ENCODE peak calls at places on chromosomes 5 and 9, in ten cellular contexts. A, S, I, E, U, F, Y, X, Z and M are unnamed samples.

GRCh38 chr9:131774636-131775035 is 34.8 kb upstream of the RAPGEF1 start:
- DNase-seq in S (no peak), I (no peak), Y (no peak), U (no peak), Z (no peak), A (no peak), E (no peak), X (no peak), F (no peak), M (no peak)

GRCh38 chr9:21994996-21995651 is 533 bp downstream of the CDKN2B-AS1 start:
- DNase-seq in S (peak), A (peak), Z (peak), X (peak), I (peak), Y (peak), F (peak), U (peak), E (peak), M (peak)

GRCh38 chr5:139186293-139186692 is 11.9 kb downstream of the SIL1 start:
- DNase-seq in U (no peak), A (no peak), F (no peak), E (no peak), S (no peak), Y (no peak), I (no peak), X (no peak), Z (no peak), M (no peak)

GRCh38 chr5:67143549-67143948 is 53.0 kb downstream of the CD180 start:
- DNase-seq in F (no peak), I (no peak), Z (no peak), A (no peak), E (no peak), U (no peak), Y (no peak), S (no peak), X (no peak), M (no peak)

GRCh38 chr9:135255033-135255842 is 167.8 kb downstream of the OLFM1 start:
- DNase-seq in Z (no peak), X (no peak), A (no peak), U (no peak), F (no peak), E (peak), Y (no peak), I (no peak), S (no peak), M (no peak)

GRCh38 chr5:124951676-124952075 is 205.2 kb upstream of the ZNF608 start:
- DNase-seq in E (no peak), I (no peak), Y (no peak), U (no peak), S (peak), F (no peak), A (no peak), Z (no peak), X (no peak), M (no peak)

GRCh38 chr5:90747175-90747574 is 188.6 kb downstream of the ADGRV1 start:
- DNase-seq in Y (no peak), I (no peak), X (no peak), U (no peak), Z (no peak), S (no peak), F (no peak), A (no peak), E (no peak), M (no peak)

GRCh38 chr5:134101686-134102439 is 12.6 kb upstream of the TCF7 start:
- DNase-seq in A (no peak), X (no peak), I (peak), E (peak), Z (no peak), F (peak), Y (peak), S (peak), U (peak), M (no peak)

GRCh38 chr5:10467281-10468198 is 25.9 kb downstream of the ROPN1L start:
- DNase-seq in Z (peak), U (no peak), A (no peak), E (no peak), F (no peak), I (no peak), Y (no peak), S (no peak), X (peak), M (no peak)

GRCh38 chr5:10635257-10635860 is 71.5 kb downstream of the ANKRD33B start:
- DNase-seq in I (peak), Y (peak), E (no peak), X (no peak), S (peak), Z (peak), A (no peak), F (no peak), U (no peak), M (no peak)

GRCh38 chr5:124660229-124661093 is 86.0 kb downstream of the ZNF608 start:
- DNase-seq in X (peak), Z (no peak), A (no peak), I (no peak), S (no peak), E (no peak), U (no peak), F (no peak), Y (no peak), M (peak)

GRCh38 chr5:65803699-65804426 is 81.9 kb downstream of the NLN start:
- DNase-seq in U (no peak), I (peak), Z (no peak), Y (no peak), F (no peak), X (no peak), A (no peak), E (no peak), S (no peak), M (no peak)

GRCh38 chr9:36250079-36250478 is 8.2 kb downstream of the GNE start:
- DNase-seq in A (no peak), S (no peak), E (no peak), Y (no peak), X (peak), Z (no peak), U (no peak), I (no peak), F (no peak), M (no peak)

GRCh38 chr9:112063151-112063550 is 111.9 kb downstream of the SUSD1 start:
- DNase-seq in F (no peak), X (no peak), Z (peak), E (no peak), I (no peak), S (no peak), U (no peak), A (no peak), Y (no peak), M (no peak)

GRCh38 chr9:23741304-23741800 is 84.7 kb downstream of the ELAVL2 start:
- DNase-seq in F (no peak), Y (no peak), Z (no peak), X (no peak), I (no peak), A (no peak), S (no peak), U (no peak), E (no peak), M (no peak)

GRCh38 chr5:143019614-143020515 is 249.7 kb downstream of the ARHGAP26 start:
- DNase-seq in F (peak), A (no peak), S (no peak), Y (no peak), U (no peak), Z (no peak), X (no peak), I (peak), E (no peak), M (no peak)

GRCh38 chr5:76964018-76964417 is 11.2 kb downstream of the CRHBP start:
- DNase-seq in Y (no peak), I (no peak), S (no peak), X (no peak), Z (no peak), U (no peak), F (no peak), E (no peak), A (no peak), M (no peak)

GRCh38 chr5:178205010-178205748 is 846 bp downstream of the HNRNPAB start:
- DNase-seq in E (peak), S (peak), A (peak), U (peak), I (peak), Y (peak), F (no peak), X (peak), Z (peak), M (peak)

GRCh38 chr5:43571237-43571636 is 14.4 kb upstream of the PAIP1 start:
- DNase-seq in S (no peak), I (no peak), X (no peak), A (no peak), E (no peak), Y (no peak), U (no peak), Z (no peak), F (no peak), M (no peak)

GRCh38 chr9:82553654-82554366 is 509.1 kb downstream of the RASEF start:
- DNase-seq in Y (no peak), I (no peak), X (no peak), S (no peak), Z (peak), E (no peak), F (no peak), U (no peak), A (no peak), M (no peak)

GRCh38 chr5:1836891-1837880 is 36.0 kb downstream of the NDUFS6 start:
- DNase-seq in S (no peak), Z (no peak), F (no peak), X (no peak), Y (no peak), A (no peak), I (no peak), E (peak), U (no peak), M (no peak)

GRCh38 chr9:8715792-8716191 is 916.2 kb upstream of the DMAC1 start:
- DNase-seq in S (peak), Z (no peak), U (no peak), X (no peak), A (no peak), E (no peak), Y (no peak), F (no peak), I (no peak), M (no peak)

GRCh38 chr5:172450861-172451695 is 3.2 kb downstream of the SH3PXD2B start:
- DNase-seq in X (no peak), F (peak), S (no peak), A (no peak), I (peak), U (peak), Y (peak), Z (no peak), E (no peak), M (peak)

GRCh38 chr9:631596-631995 is 209.9 kb upstream of the DMRT1 start:
- DNase-seq in F (no peak), E (no peak), Z (no peak), A (no peak), S (no peak), X (no peak), U (no peak), Y (no peak), I (no peak), M (no peak)

GRCh38 chr9:135775911-135776310 is 73.9 kb downstream of the KCNT1 start:
- DNase-seq in A (no peak), E (no peak), U (no peak), X (no peak), Y (no peak), I (no peak), S (no peak), Z (no peak), F (no peak), M (no peak)

GRCh38 chr5:38387161-38387560 is 128.8 kb downstream of the EGFLAM start:
- DNase-seq in S (no peak), Z (no peak), F (no peak), E (no peak), Y (no peak), A (no peak), U (no peak), I (no peak), X (no peak), M (no peak)

GRCh38 chr5:151924564-151925395 is at the start of gene GLRA1:
- DNase-seq in A (peak), Y (peak), F (no peak), U (peak), E (peak), X (no peak), I (peak), Z (peak), S (no peak), M (no peak)